ENCODE peak calls at places on chromosomes 12 and 14, in nine cellular contexts. O is BJ, R is T follicular helper cell, G is upper lobe of right lung, C is GM12864, P is ascending aorta, X is AG08395, N is cardiac muscle cell, F is NCI-H69. W is an unnamed sample.

GRCh38 chr14:102903889-102904512 is 18.5 kb upstream of the AMN start:
- DNase-seq in N (no peak), P (no peak), O (no peak), C (no peak), R (no peak), F (no peak), X (no peak), G (no peak), W (no peak)

GRCh38 chr14:74941676-74942097 is 13.7 kb downstream of the PGF start:
- DNase-seq in R (peak), X (peak), F (no peak), C (peak), G (peak), N (no peak), P (peak), O (no peak), W (no peak)

GRCh38 chr12:47838286-47838931 is 18.7 kb upstream of the HDAC7 start:
- DNase-seq in O (no peak), P (no peak), F (peak), C (no peak), G (peak), X (peak), R (no peak), N (peak), W (peak)

GRCh38 chr12:7081037-7081436 is 11.2 kb downstream of the C1R start:
- DNase-seq in G (no peak), O (no peak), N (no peak), R (no peak), X (no peak), P (no peak), C (no peak), F (no peak), W (no peak)

GRCh38 chr12:129911437-129912049 is 7.7 kb upstream of the TMEM132D start:
- DNase-seq in X (peak), G (peak), O (no peak), R (no peak), P (no peak), N (peak), C (no peak), F (peak), W (peak)

GRCh38 chr14:74983343-74983742 is 19.4 kb upstream of the EIF2B2 start:
- DNase-seq in C (no peak), F (no peak), X (no peak), R (no peak), P (no peak), G (no peak), N (no peak), O (no peak), W (no peak)

GRCh38 chr12:15563683-15564082 is 225.5 kb downstream of the EPS8 start:
- DNase-seq in R (no peak), O (no peak), G (no peak), X (peak), F (no peak), C (no peak), N (no peak), P (no peak), W (no peak)

GRCh38 chr12:31736472-31736871 is 7.7 kb upstream of the AMN1 start:
- DNase-seq in O (peak), C (no peak), X (peak), G (no peak), P (no peak), R (peak), N (no peak), F (peak), W (peak)

GRCh38 chr14:90532826-90533525 is 136.1 kb downstream of the CALM1 start:
- DNase-seq in F (no peak), P (no peak), C (no peak), N (no peak), R (no peak), X (no peak), G (no peak), O (no peak), W (no peak)

W was measured in A172.